ENCODE peak calls at places on chromosome 7, in seven cellular contexts. W is heart left ventricle, U is suprapubic skin, E is SK-N-SH, G is heart right ventricle, T is mesendoderm, X is MM.1S. I is an unnamed sample.

GRCh38 chr7:101880536-101881443 is 63.4 kb downstream of the CUX1 start:
- DNase-seq in U (no peak), W (no peak), E (no peak), G (no peak), T (no peak), X (no peak), I (no peak)

GRCh38 chr7:34596887-34597286 is 61.1 kb upstream of the NPSR1 start:
- DNase-seq in U (no peak), E (peak; percentile 3), T (peak; percentile 39), W (no peak), X (peak; percentile 24), G (no peak), I (no peak)

GRCh38 chr7:12297709-12298108 is 86.6 kb downstream of the TMEM106B start:
- DNase-seq in G (no peak), E (no peak), T (peak; percentile 66), X (no peak), W (no peak), U (no peak), I (no peak)

GRCh38 chr7:132249591-132249971 is 326.7 kb downstream of the PLXNA4 start:
- DNase-seq in T (peak; percentile 83), W (no peak), E (peak; percentile 40), U (no peak), G (no peak), X (no peak), I (no peak)

GRCh38 chr7:142853739-142854504 is 954 bp upstream of the EPHB6 start:
- DNase-seq in U (peak; percentile 85), W (peak; percentile 80), X (peak; percentile 74), G (peak; percentile 60), E (peak; percentile 92), T (peak; percentile 83), I (peak; percentile 57)

GRCh38 chr7:6284461-6285360 is 12.3 kb upstream of the CYTH3 start:
- DNase-seq in E (no peak), G (no peak), W (no peak), U (no peak), T (no peak), X (no peak), I (no peak)

GRCh38 chr7:66657798-66658197 is 29.1 kb downstream of the KCTD7 start:
- DNase-seq in W (no peak), E (no peak), X (no peak), T (no peak), G (no peak), U (no peak), I (no peak)

GRCh38 chr7:73683916-73684693 is 708 bp downstream of the BUD23 start:
- DNase-seq in X (no peak), T (no peak), E (no peak), U (no peak), W (no peak), G (no peak), I (no peak)

GRCh38 chr7:56291-56913 is 136.0 kb upstream of the FAM20C start:
- DNase-seq in E (no peak), U (peak; percentile 67), X (no peak), G (no peak), W (no peak), T (no peak), I (no peak)

GRCh38 chr7:133081119-133081604 is 728 bp downstream of the CHCHD3 start:
- DNase-seq in W (no peak), U (no peak), X (peak; percentile 12), E (peak; percentile 51), T (peak; percentile 80), G (no peak), I (no peak)

GRCh38 chr7:135558337-135558767 is 635 bp downstream of the NUP205 start:
- DNase-seq in W (no peak), U (no peak), G (peak; percentile 23), X (peak; percentile 89), T (peak; percentile 89), E (peak; percentile 84), I (no peak)

GRCh38 chr7:104972510-104972909 is 41.5 kb upstream of the KMT2E start:
- DNase-seq in W (no peak), T (no peak), E (no peak), X (no peak), G (no peak), U (no peak), I (no peak)

GRCh38 chr7:45075871-45076796 is 12.6 kb downstream of the NACAD start:
- DNase-seq in X (no peak), W (no peak), G (no peak), E (no peak), T (no peak), U (peak; percentile 69), I (no peak)

GRCh38 chr7:20236790-20237189 is 19.6 kb upstream of the MACC1 start:
- DNase-seq in E (no peak), G (no peak), X (no peak), U (no peak), T (no peak), W (no peak), I (no peak)

GRCh38 chr7:11690395-11690794 is 141.6 kb downstream of the THSD7A start:
- DNase-seq in G (no peak), W (no peak), T (peak; percentile 39), X (no peak), E (no peak), U (no peak), I (no peak)

GRCh38 chr7:84042110-84042539 is 152.5 kb downstream of the SEMA3A start:
- DNase-seq in X (no peak), E (no peak), T (peak; percentile 18), U (no peak), W (no peak), G (no peak), I (no peak)

GRCh38 chr7:136002802-136003201 is 25.6 kb upstream of the MTPN start:
- DNase-seq in T (no peak), X (no peak), E (no peak), G (no peak), W (no peak), U (no peak), I (no peak)

GRCh38 chr7:99694201-99694911 is 14.6 kb upstream of the CYP3A5 start:
- DNase-seq in G (no peak), X (no peak), E (no peak), W (no peak), T (peak; percentile 7), U (no peak), I (no peak)

GRCh38 chr7:66500087-66500486 is 128.6 kb upstream of the KCTD7 start:
- DNase-seq in W (no peak), G (no peak), U (no peak), E (no peak), T (peak; percentile 70), X (no peak), I (no peak)

GRCh38 chr7:40300146-40300655 is 165.4 kb downstream of the SUGCT start:
- DNase-seq in X (no peak), T (no peak), E (no peak), G (no peak), U (no peak), W (no peak), I (no peak)

GRCh38 chr7:23597908-23598224 is 684 bp downstream of the CCDC126 start:
- DNase-seq in G (no peak), T (no peak), E (no peak), X (no peak), U (no peak), W (no peak), I (no peak)

GRCh38 chr7:82234457-82235049 is 209.0 kb downstream of the CACNA2D1 start:
- DNase-seq in T (peak; percentile 53), W (no peak), X (peak; percentile 49), U (no peak), G (no peak), E (peak; percentile 22), I (no peak)

DNA sequence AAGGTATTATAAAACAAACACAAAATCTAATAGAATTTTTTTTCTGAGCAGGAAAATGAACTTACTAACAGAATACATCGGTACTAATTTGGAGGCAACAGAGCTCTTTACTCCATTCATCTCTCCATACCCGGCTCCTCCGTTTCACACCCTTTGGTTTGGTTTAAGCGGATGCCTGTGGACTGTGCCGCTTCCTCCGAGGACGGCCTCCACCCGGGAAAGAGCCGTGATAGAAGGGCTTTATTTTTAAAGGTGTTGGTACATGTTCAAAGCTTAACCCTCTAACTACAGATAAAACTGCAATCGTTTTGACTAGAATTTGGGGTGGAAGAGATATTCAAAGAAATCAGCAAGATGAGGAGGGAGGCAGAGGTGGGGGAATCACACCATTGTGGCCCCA is 1.9 kb downstream of the VIPR2 start:
- DNase-seq in G (no peak), T (no peak), E (no peak), W (no peak), X (no peak), U (no peak), I (no peak)
- H3K4me3 ChIP-seq in G (no peak overlapping the region), T (no peak overlapping the region), E (no peak overlapping the region), W (no peak overlapping the region), X (no peak overlapping the region), U (no peak overlapping the region), I (no peak overlapping the region)

GRCh38 chr7:130902755-130903357 is 168.8 kb upstream of the KLF14 start:
- DNase-seq in E (no peak), T (no peak), W (no peak), G (no peak), U (no peak), X (no peak), I (no peak)

GRCh38 chr7:130900471-130901076 is 166.6 kb upstream of the KLF14 start:
- DNase-seq in U (no peak), G (no peak), W (no peak), T (no peak), E (no peak), X (no peak), I (no peak)

GRCh38 chr7:130903358-130903974 is 169.5 kb upstream of the KLF14 start:
- DNase-seq in G (no peak), T (no peak), E (no peak), U (no peak), X (no peak), W (no peak), I (no peak)

GRCh38 chr7:130899638-130900401 is 165.8 kb upstream of the KLF14 start:
- DNase-seq in U (no peak), W (no peak), X (no peak), G (no peak), T (no peak), E (no peak), I (no peak)

GRCh38 chr7:130901209-130901783 is 167.3 kb upstream of the KLF14 start:
- DNase-seq in W (peak; percentile 73), E (no peak), T (no peak), G (peak; percentile 48), U (no peak), X (no peak), I (no peak)
- H3K36me3 ChIP-seq in W (peaks cover 31% of the 10 kb centered on the region), E (peaks cover 66% of the 10 kb centered on the region), T (no peaks in the 10 kb centered on the region), G (peaks cover 24% of the 10 kb centered on the region), U (peaks cover 6% of the 10 kb centered on the region), X (no peaks in the 10 kb centered on the region), I (no peaks in the 10 kb centered on the region)

GRCh38 chr7:90408142-90408541 is 4.9 kb downstream of the CLDN12 start:
- DNase-seq in E (no peak), T (no peak), G (no peak), U (no peak), W (no peak), X (no peak), I (no peak)
- H3K4me1 ChIP-seq in E (peaks cover 16% of the 10 kb centered on the region), T (no peaks in the 10 kb centered on the region), G (peaks cover 16% of the 10 kb centered on the region), U (peaks cover 16% of the 10 kb centered on the region), W (no peaks in the 10 kb centered on the region), X (no peaks in the 10 kb centered on the region), I (no peaks in the 10 kb centered on the region)

DNA sequence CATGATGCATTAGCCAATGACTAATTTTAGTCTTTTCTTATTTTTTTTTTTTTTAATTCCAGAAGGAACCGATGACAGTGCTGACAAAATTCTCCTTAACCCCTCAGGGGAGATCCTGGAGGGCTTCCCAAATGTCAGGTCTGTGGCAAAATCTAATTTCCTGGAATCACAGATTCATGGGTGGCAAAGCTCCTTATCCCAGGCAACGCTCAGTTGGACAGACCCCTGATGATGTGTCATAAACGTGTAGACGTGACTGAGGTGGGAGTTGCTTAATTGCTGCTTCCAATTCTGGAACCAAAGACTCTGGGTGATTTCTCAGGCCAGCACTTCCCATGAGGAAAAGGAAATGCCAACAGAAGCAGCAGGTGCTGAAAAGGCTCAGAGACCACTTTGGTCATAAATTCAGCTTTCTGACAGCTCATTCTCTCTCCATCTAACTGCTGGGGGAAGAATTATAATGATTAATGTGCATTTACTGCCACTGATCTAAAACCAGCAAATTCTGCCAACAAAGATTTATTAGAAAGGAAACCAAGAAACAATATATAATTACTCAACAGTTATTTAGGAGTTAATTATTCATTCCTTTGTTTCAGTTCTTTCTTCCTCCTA is 88.7 kb downstream of the OSBPL3 start:
- DNase-seq in E (no peak), W (no peak), X (no peak), U (no peak), G (no peak), T (no peak), I (no peak)
- H3K4me3 ChIP-seq in E (no peak overlapping the region), W (no peak overlapping the region), X (no peak overlapping the region), U (no peak overlapping the region), G (no peak overlapping the region), T (no peak overlapping the region), I (no peak overlapping the region)

I was measured in esophagus squamous epithelium.